ENCODE peak calls at places on chromosome 1, in five cellular contexts. Y is HepG2, Q is upper lobe of left lung, T is Panc1, A is HCT116. W is an unnamed sample. For H3K9me3, the result is how much of the 10 kb centered on the place peaks cover.

GRCh38 chr1:7645751-7646048 is 125.4 kb upstream of the VAMP3 start:
- ATAC-seq in T (no peak), A (no peak), Y (no peak), Q (no peak), W (no peak)

GRCh38 chr1:65065535-65066378 is 82.2 kb upstream of the AK4 start:
- ATAC-seq in Q (no peak), Y (peak), T (no peak), A (no peak), W (no peak)

GRCh38 chr1:161801955-161802354 is 35.8 kb downstream of the ATF6 start:
- ATAC-seq in Y (no peak), A (no peak), Q (no peak), T (no peak), W (peak)

GRCh38 chr1:7954683-7955082 is 6.8 kb upstream of the PARK7 start:
- ATAC-seq in Y (no peak), Q (no peak), T (no peak), A (no peak), W (no peak)

GRCh38 chr1:21308847-21309652 is 18.8 kb upstream of the ECE1 start:
- ATAC-seq in Q (no peak), A (no peak), Y (no peak), T (peak), W (peak)

GRCh38 chr1:92990828-92991227 is 29.6 kb upstream of the DIPK1A start:
- ATAC-seq in Y (peak), Q (no peak), A (no peak), T (no peak), W (no peak)

GRCh38 chr1:20981903-20982695 is 194.6 kb downstream of the EIF4G3 start:
- ATAC-seq in Y (peak), A (peak), Q (no peak), T (peak), W (no peak)

GRCh38 chr1:38990401-38990745 is 703 bp upstream of the AKIRIN1 start:
- ATAC-seq in Y (peak), Q (no peak), A (no peak), T (peak), W (no peak)

GRCh38 chr1:58949551-58950220 is 165.8 kb upstream of the JUN start:
- ATAC-seq in Q (no peak), Y (no peak), T (no peak), A (no peak), W (no peak)

GRCh38 chr1:16101618-16102017 is 28.2 kb upstream of the FAM131C start:
- ATAC-seq in T (no peak), Q (no peak), Y (peak), A (no peak), W (no peak)

GRCh38 chr1:147210987-147211386 is 14.2 kb downstream of the FMO5 start:
- ATAC-seq in Q (no peak), A (no peak), T (no peak), Y (no peak), W (no peak)

GRCh38 chr1:167518331-167518700 is at the start of gene CD247:
- ATAC-seq in A (no peak), T (no peak), Q (peak), Y (no peak), W (no peak)

GRCh38 chr1:229378586-229379442 is 36.0 kb upstream of the CCSAP start:
- ATAC-seq in Q (no peak), A (peak), Y (peak), T (no peak), W (no peak)

GRCh38 chr1:178192686-178193085 is 98.8 kb downstream of the RASAL2 start:
- ATAC-seq in Q (peak), A (no peak), Y (no peak), T (peak), W (peak)

GRCh38 chr1:159921700-159922498 is 3.4 kb downstream of the TAGLN2 start:
- ATAC-seq in Q (no peak), T (no peak), A (no peak), Y (no peak), W (no peak)

GRCh38 chr1:248366609-248367008 is 5.1 kb downstream of the OR2T4 start:
- ATAC-seq in Y (no peak), A (no peak), Q (no peak), T (no peak), W (no peak)

DNA sequence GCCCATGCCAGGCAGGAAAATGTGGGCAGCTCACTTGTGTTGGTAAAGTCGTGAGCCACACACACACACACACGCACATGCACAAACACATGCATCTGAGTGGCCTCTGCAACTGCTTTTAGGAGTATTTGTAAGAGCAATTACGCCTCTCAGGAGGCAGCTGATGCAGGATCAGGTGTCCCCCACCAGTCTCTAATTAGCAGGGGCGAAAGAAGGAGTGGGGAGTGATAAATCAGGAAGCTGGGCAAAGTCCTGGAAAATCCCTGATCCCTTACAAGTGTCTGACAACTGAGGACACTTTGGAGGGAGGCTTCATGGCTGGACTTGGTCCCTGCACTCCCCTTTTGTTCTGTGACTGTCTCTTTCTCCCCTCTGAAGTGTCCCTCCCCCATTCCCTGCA is 5.7 kb upstream of the IVL start:
- ATAC-seq in Y (no peak), A (no peak), T (no peak), Q (no peak), W (no peak)
- H3K9me3 ChIP-seq in Y (under half), A (under half), T (under half), Q (under half), W (under half)

DNA sequence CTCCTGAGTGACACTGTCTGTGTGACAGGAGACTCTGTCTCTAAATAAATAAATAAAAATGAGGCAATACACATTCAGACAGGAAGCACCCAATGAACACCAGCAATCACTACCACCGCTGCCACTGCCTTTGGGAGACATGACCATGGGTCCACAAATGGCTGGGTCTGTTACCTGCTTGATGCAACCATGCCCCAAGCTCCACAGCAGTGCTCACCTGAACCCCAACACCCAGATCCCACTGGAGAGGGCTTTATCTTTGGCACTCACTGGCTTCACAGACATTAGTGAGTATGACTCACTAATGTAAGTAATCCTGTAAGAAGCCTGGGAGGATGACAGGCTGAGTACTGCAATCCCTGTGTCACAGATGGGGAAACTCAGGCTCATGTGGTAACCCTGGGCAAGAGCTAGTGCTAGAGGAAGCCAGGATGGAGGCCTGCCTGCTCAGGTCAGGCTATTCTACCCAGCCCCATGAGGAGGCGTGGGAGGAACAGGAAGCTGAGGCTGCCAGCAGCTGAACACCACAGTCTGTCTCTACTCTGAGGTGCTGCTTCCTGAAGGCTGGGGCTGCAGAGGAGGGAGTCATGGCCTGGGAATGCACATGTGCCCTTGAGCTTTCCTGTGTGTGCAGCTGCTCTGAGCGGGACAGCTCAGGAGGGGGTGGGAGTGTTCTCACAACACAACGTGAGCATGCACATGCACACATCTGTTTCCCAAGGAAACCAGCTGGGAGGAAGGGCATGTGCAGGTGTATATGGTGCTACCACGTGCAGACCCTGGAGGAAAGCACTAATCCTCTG is 43.0 kb downstream of the SLC9A1 start:
- ATAC-seq in T (peak), A (peak), Y (peak), Q (peak), W (peak)
- TF ChIP-seq POLR2AphosphoS5 in T (peak), A (peak), Y (no peak), Q (peak), W (peak)

GRCh38 chr1:24414884-24415333 is 693 bp upstream of the NIPAL3 start:
- ATAC-seq in Y (peak), Q (no peak), A (no peak), T (peak), W (no peak)

GRCh38 chr1:24415334-24415909 is at the start of gene NIPAL3:
- ATAC-seq in T (peak), Y (peak), A (peak), Q (peak), W (peak)

GRCh38 chr1:24417681-24418080 is 2.1 kb downstream of the NIPAL3 start:
- ATAC-seq in Y (no peak), A (no peak), T (no peak), Q (no peak), W (no peak)

GRCh38 chr1:24416666-24417391 is 1.2 kb downstream of the NIPAL3 start:
- ATAC-seq in Q (no peak), Y (no peak), T (no peak), A (no peak), W (no peak)

GRCh38 chr1:24415910-24416665 is 486 bp downstream of the NIPAL3 start:
- ATAC-seq in A (peak), T (no peak), Y (peak), Q (peak), W (peak)
- H3K27ac ChIP-seq in A (no peak), T (peak), Y (peak), Q (peak), W (peak)

GRCh38 chr1:49356594-49356993 is 579.9 kb upstream of the BEND5 start:
- ATAC-seq in Q (no peak), A (no peak), T (no peak), Y (no peak), W (no peak)

GRCh38 chr1:49346767-49347349 is 570.2 kb upstream of the BEND5 start:
- ATAC-seq in Q (no peak), T (no peak), A (no peak), Y (no peak), W (no peak)

GRCh38 chr1:49351744-49352143 is 575.1 kb upstream of the BEND5 start:
- ATAC-seq in T (no peak), A (no peak), Y (no peak), Q (no peak), W (no peak)
- H3K9me3 ChIP-seq in T (under half), A (under half), Y (half or more), Q (under half), W (under half)

GRCh38 chr1:91803133-91803532 is 82.8 kb downstream of the TGFBR3 start:
- ATAC-seq in T (no peak), A (no peak), Y (no peak), Q (peak), W (peak)

GRCh38 chr1:91804546-91805023 is 81.4 kb downstream of the TGFBR3 start:
- ATAC-seq in A (peak), Y (no peak), Q (no peak), T (no peak), W (no peak)

GRCh38 chr1:91805343-91805801 is 80.6 kb downstream of the TGFBR3 start:
- ATAC-seq in Q (no peak), T (peak), Y (peak), A (no peak), W (peak)

GRCh38 chr1:91806146-91806545 is 79.8 kb downstream of the TGFBR3 start:
- ATAC-seq in Y (no peak), A (no peak), T (no peak), Q (no peak), W (no peak)

DNA sequence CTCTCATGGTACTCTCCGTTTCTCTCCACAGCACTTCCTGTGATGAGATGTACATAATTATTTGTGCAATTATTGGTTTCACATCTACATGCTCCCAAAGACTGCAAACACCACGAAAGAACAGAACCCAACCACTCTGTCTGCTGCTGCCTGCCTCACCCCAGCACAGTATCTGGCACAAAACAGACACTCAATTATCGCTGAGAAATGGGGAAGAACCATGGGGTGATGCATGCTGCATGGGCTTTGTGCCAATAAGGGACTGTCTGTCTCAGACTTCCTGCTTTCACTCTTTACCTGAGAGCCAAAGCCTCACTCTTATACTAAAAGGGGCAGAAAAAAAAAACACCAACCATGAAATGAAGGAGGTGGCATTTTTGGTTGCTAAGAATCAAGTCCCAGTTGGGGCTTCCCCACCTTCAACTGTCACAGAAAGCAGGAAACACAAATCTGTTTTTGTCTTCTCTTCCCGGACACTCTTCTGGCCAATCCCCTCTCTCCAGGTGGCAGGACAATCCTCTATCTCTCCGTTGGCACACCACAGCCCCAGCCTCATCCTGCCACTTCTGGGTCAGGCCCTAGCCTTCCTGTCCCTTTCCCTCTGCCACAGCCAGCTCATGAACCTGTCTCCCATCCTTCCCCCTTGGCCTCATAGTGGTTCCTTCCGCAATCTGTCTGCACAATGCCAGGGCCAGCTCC is 82.0 kb downstream of the TGFBR3 start:
- ATAC-seq in T (no peak), Y (no peak), Q (peak), A (no peak), W (no peak)
- TF ChIP-seq POLR2AphosphoS5 in T (no peak), Y (no peak), Q (no peak), A (no peak), W (no peak)

DNA sequence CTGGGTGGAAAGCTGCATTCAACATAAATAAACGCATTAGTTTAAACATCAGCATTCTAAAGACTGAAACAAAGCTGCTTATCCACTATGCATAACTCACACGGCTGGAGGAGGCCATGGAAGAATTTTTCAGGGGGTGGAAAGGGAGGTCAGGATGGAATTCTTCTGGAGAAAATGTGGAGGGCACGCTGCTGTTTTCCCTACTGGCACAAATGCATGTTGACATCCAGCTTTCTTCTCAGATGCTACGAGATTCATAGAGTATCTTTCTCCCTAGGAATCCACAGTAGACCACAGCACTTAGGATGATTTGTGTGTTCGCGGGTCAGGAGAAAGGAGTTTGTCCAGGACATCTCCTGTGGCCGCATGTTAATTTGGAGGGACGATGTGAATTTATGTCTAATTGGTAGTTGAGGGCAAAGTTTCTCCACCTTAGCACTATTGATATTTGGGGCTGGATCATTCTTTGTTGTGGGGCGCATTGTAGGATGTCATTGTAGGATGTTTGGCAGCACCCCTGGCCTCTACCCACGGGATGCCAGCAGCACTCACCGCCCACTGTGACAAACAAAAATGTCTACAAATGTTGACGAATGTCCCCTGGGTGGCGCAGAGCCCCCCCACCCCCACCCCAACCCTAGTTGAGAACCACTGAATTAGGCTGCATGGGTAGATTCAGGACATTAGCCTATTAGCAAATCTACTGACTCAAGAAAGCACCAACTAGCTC is 86.5 kb upstream of the KAZN start:
- ATAC-seq in Q (no peak), T (no peak), A (no peak), Y (no peak), W (no peak)
- H3K27ac ChIP-seq in Q (no peak), T (no peak), A (no peak), Y (no peak), W (peak)

DNA sequence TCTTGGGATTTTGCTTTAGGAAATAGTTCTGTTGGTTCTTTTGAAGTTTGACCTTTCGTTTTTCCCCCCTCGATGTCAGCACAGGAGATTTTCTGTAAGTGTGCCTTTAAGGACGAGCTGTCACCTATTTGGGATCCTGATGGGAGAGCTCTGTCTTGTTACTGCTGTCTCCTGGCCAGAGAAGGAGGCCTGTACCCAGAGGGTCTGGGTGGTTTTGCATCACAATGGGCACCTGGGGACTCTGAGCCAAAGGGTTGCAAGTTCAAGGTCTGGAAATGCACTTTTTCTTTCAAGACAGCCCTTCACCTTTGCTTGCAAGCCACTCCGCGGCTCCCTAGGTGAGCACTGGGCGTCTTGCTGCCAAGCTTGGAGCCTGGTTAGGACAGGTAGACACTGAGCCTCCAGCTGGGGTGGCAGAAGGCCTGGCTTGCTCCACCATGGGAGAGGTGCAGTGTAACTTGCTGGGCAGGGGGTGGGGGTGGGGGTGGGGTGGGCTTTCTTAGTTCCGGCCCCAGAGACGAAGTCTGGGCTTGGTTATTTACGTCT is 2.9 kb downstream of the AJAP1 start:
- ATAC-seq in Y (no peak), A (no peak), T (no peak), Q (no peak), W (no peak)
- H3K9me3 ChIP-seq in Y (under half), A (under half), T (under half), Q (under half), W (under half)

DNA sequence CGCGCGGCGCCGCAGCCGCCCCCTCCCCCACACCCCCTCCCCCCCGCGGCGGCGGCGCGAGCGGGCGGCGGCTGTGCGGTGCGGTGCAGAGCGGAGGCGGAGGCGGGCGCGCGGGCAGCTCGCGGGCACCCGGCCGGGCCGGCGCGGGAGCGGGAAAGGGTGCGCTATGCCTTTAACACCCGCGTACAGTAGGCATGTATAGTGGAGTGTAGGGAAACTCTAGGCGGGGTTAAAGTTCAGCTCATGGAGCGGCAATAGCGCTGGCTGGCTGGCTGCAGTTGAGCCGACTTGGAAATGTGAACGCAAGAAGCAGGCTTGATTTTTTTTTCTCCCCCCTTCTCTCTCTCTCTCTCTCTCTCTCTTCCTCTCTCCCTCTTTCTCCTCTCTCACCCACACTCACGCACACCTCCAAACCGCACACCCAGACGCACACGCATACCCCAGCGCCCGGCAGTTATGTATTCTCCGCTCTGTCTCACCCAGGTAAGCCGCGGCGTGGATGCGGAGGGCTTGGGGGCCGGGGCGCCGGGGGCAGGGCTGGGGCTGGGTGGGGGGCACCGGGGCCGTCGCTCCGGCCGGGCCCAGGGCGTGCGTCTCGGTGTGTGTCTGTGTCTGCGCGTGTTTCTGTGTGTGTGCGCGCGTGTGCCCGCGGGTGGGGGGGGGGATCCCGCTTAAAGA is at the start of gene NFIA:
- ATAC-seq in Y (peak), T (peak), A (peak), Q (peak), W (peak)
- TF ChIP-seq POLR2AphosphoS5 in Y (peak), T (no peak), A (no peak), Q (no peak), W (peak)